ENCODE peak calls at places on chromosome 5, in five cellular contexts. K is mesenchymal stem cell, N is neuronal stem cell, E is mesendoderm, S is IMR-90. C is an unnamed sample.

GRCh38 chr5:96031811-96032261 is 70.2 kb upstream of the ELL2 start:
- DNase-seq in S (peak), N (no peak), E (no peak), K (no peak), C (peak)

GRCh38 chr5:72255670-72256069 is 64.4 kb downstream of the MRPS27 start:
- DNase-seq in K (no peak), N (no peak), S (no peak), E (no peak), C (no peak)

GRCh38 chr5:53965459-53965858 is 344.9 kb downstream of the ARL15 start:
- DNase-seq in N (no peak), K (no peak), E (no peak), S (no peak), C (no peak)

GRCh38 chr5:448766-449090 is 5.8 kb downstream of the EXOC3 start:
- DNase-seq in E (no peak), N (no peak), K (no peak), S (no peak), C (no peak)

GRCh38 chr5:21236896-21237830 is 1249.2 kb upstream of the CDH18 start:
- DNase-seq in S (no peak), K (peak), E (no peak), N (no peak), C (no peak)

GRCh38 chr5:39520232-39520572 is 95.4 kb upstream of the DAB2 start:
- DNase-seq in K (peak), N (no peak), S (peak), E (no peak), C (no peak)

GRCh38 chr5:6453937-6454560 is 5.4 kb downstream of the UBE2QL1 start:
- DNase-seq in N (no peak), K (no peak), S (no peak), E (no peak), C (no peak)

GRCh38 chr5:164580155-164580554 is 1074.7 kb downstream of the MAT2B start:
- DNase-seq in K (no peak), N (no peak), S (no peak), E (no peak), C (no peak)

GRCh38 chr5:14153071-14153864 is 10.1 kb downstream of the TRIO start:
- DNase-seq in S (no peak), K (no peak), N (no peak), E (no peak), C (peak)

GRCh38 chr5:138466900-138467710 is 1.8 kb downstream of the EGR1 start:
- DNase-seq in K (peak), S (peak), N (no peak), E (no peak), C (peak)

GRCh38 chr5:68182094-68182493 is 33.5 kb upstream of the PIK3R1 start:
- DNase-seq in S (no peak), E (no peak), N (no peak), K (no peak), C (no peak)

GRCh38 chr5:153276151-153276550 is 214.3 kb upstream of the GRIA1 start:
- DNase-seq in K (peak), S (no peak), E (peak), N (peak), C (peak)

GRCh38 chr5:14035859-14036440 is 91.5 kb upstream of the DNAH5 start:
- DNase-seq in N (peak), S (peak), K (peak), E (peak), C (peak)

GRCh38 chr5:79956173-79956670 is 34.8 kb downstream of the MTX3 start:
- DNase-seq in K (peak), E (peak), N (no peak), S (peak), C (no peak)

GRCh38 chr5:157219491-157220271 is 39.0 kb downstream of the ITK start:
- DNase-seq in K (no peak), N (no peak), S (no peak), E (no peak), C (no peak)

GRCh38 chr5:32420506-32420905 is 24.0 kb downstream of the ZFR start:
- DNase-seq in E (no peak), K (peak), S (peak), N (no peak), C (peak)

GRCh38 chr5:67194169-67194568 is 2.4 kb downstream of the CD180 start:
- DNase-seq in K (no peak), E (no peak), N (no peak), S (no peak), C (no peak)

GRCh38 chr5:109516385-109516784 is 106.6 kb upstream of the PJA2 start:
- DNase-seq in S (peak), N (no peak), E (no peak), K (peak), C (peak)

GRCh38 chr5:130578354-130578753 is 586.7 kb downstream of the HINT1 start:
- DNase-seq in K (no peak), N (no peak), S (no peak), E (no peak), C (no peak)

GRCh38 chr5:132094393-132095076 is 20.9 kb downstream of the CSF2 start:
- DNase-seq in K (peak), N (no peak), E (no peak), S (peak), C (peak)

GRCh38 chr5:135139397-135140134 is 105.5 kb upstream of the PITX1 start:
- DNase-seq in K (peak), E (no peak), S (peak), N (no peak), C (peak)

GRCh38 chr5:98755406-98755805 is 18.1 kb upstream of the RGMB start:
- DNase-seq in N (no peak), S (peak), K (no peak), E (no peak), C (peak)

GRCh38 chr5:29005386-29005785 is 1967.0 kb upstream of the CDH9 start:
- DNase-seq in K (peak), N (no peak), S (no peak), E (peak), C (no peak)

GRCh38 chr5:94693043-94693822 is 74.8 kb downstream of the SLF1 start:
- DNase-seq in S (peak), K (peak), E (peak), N (no peak), C (no peak)

GRCh38 chr5:139383993-139384590 is 995 bp upstream of the SLC23A1 start:
- DNase-seq in K (no peak), E (no peak), N (no peak), S (no peak), C (no peak)

GRCh38 chr5:124460666-124461065 is 285.8 kb downstream of the ZNF608 start:
- DNase-seq in S (no peak), E (no peak), K (no peak), N (no peak), C (no peak)

GRCh38 chr5:170638454-170639220 is 134.8 kb downstream of the KCNIP1 start:
- DNase-seq in N (peak), E (peak), S (peak), K (peak), C (peak)

GRCh38 chr5:123776761-123777160 is 264.8 kb downstream of the CSNK1G3 start:
- DNase-seq in E (peak), N (no peak), S (peak), K (peak), C (peak)

GRCh38 chr5:149182241-149182640 is 40.9 kb downstream of the ABLIM3 start:
- DNase-seq in E (no peak), S (no peak), K (no peak), N (no peak), C (peak)

GRCh38 chr5:80904533-80905187 is 55.5 kb upstream of the RASGRF2 start:
- DNase-seq in E (no peak), N (no peak), K (no peak), S (no peak), C (no peak)

GRCh38 chr5:145294321-145294720 is 540.8 kb downstream of the PRELID2 start:
- DNase-seq in N (no peak), E (no peak), K (peak), S (peak), C (no peak)

GRCh38 chr5:145293716-145294115 is 541.4 kb downstream of the PRELID2 start:
- DNase-seq in N (no peak), K (no peak), E (no peak), S (no peak), C (no peak)

GRCh38 chr5:145295236-145295635 is 539.9 kb downstream of the PRELID2 start:
- DNase-seq in N (no peak), E (no peak), K (peak), S (peak), C (no peak)
- H4K8ac ChIP-seq in N (no peak), E (no peak), K (no peak), S (no peak), C (no peak)

GRCh38 chr5:160235731-160236130 is 6.4 kb downstream of the FABP6 start:
- DNase-seq in K (no peak), E (no peak), S (no peak), N (no peak), C (peak)

GRCh38 chr5:160240350-160240749 is 11.0 kb downstream of the FABP6 start:
- DNase-seq in S (no peak), E (no peak), K (no peak), N (no peak), C (no peak)

GRCh38 chr5:160233215-160233614 is 3.9 kb downstream of the FABP6 start:
- DNase-seq in S (peak), E (no peak), N (no peak), K (no peak), C (no peak)

GRCh38 chr5:160233847-160234246 is 4.5 kb downstream of the FABP6 start:
- DNase-seq in N (no peak), K (no peak), E (no peak), S (no peak), C (no peak)

GRCh38 chr5:160237571-160238093 is 8.3 kb downstream of the FABP6 start:
- DNase-seq in K (no peak), E (no peak), N (no peak), S (no peak), C (no peak)
- H2AK5ac ChIP-seq in K (no peak), E (no peak), N (no peak), S (no peak), C (no peak)

GRCh38 chr5:141483842-141484241 is 988 bp upstream of the PCDHGC4 start:
- DNase-seq in K (no peak), S (no peak), N (no peak), E (peak), C (no peak)
- H3K4me3 ChIP-seq in K (peak), S (no peak), N (no peak), E (no peak), C (no peak)

GRCh38 chr5:150486402-150487198 is 21.3 kb upstream of the NDST1 start:
- DNase-seq in E (peak), N (peak), K (peak), S (peak), C (peak)

GRCh38 chr5:150488519-150489357 is 19.2 kb upstream of the NDST1 start:
- DNase-seq in S (peak), N (no peak), E (no peak), K (peak), C (no peak)

GRCh38 chr5:150487199-150488061 is 20.5 kb upstream of the NDST1 start:
- DNase-seq in K (peak), S (peak), N (no peak), E (no peak), C (peak)

GRCh38 chr5:150484964-150485769 is 22.8 kb upstream of the NDST1 start:
- DNase-seq in K (peak), E (peak), S (no peak), N (peak), C (peak)

GRCh38 chr5:150485770-150486401 is 22.0 kb upstream of the NDST1 start:
- DNase-seq in K (peak), S (peak), N (peak), E (peak), C (no peak)
- H4K8ac ChIP-seq in K (peak), S (peak), N (peak), E (peak), C (peak)

C was measured in trophoblast cell.